ENCODE peak calls at places on chromosome 12, in ten cellular contexts. W is stimulated activated CD8-positive, alpha-beta memory T cell treated with anti-CD3 and anti-CD28 coated beads, Interleukin-4, amount 100 ng/mL, for 24 hours; Y is anterior cingulate cortex; L is upper lobe of right lung; R is neural crest cell; I is fibroblast of lung; Q is NAMALWA; K is activated CD4-positive, alpha-beta memory T cell treated with anti-CD3 and anti-CD28 coated beads, Interleukin-2, amount 10 ng/mL, durations not matched to agents 7 days and 5 days; Z is NCI-H2171 treated with DMSO at 0.1 percent for 48 hours; E is A549. G is an unnamed sample.

GRCh38 chr12:39831587-39832315 is 212.1 kb upstream of the ABCD2 start:
- DNase-seq in W (no peak), Y (no peak), L (no peak), R (no peak), I (peak), Q (no peak), K (no peak), Z (no peak), E (peak), G (no peak)

GRCh38 chr12:65155784-65156183 is 13.6 kb upstream of the LEMD3 start:
- DNase-seq in W (no peak), Y (no peak), L (no peak), R (no peak), I (no peak), Q (no peak), K (no peak), Z (no peak), E (no peak), G (no peak)

GRCh38 chr12:90940872-90941499 is 14.0 kb downstream of the CCER1 start:
- DNase-seq in W (no peak), Y (no peak), L (no peak), R (no peak), I (peak), Q (peak), K (no peak), Z (peak), E (peak), G (no peak)

GRCh38 chr12:126891789-126892188 is 1375.2 kb upstream of the TMEM132C start:
- DNase-seq in W (no peak), Y (no peak), L (no peak), R (no peak), I (no peak), Q (peak), K (no peak), Z (no peak), E (no peak), G (no peak)

GRCh38 chr12:99627459-99627858 is 20.1 kb upstream of the GARIN6 start:
- DNase-seq in W (no peak), Y (no peak), L (no peak), R (no peak), I (no peak), Q (no peak), K (no peak), Z (no peak), E (no peak), G (no peak)

GRCh38 chr12:124687695-124688301 is 120.4 kb upstream of the NCOR2 start:
- DNase-seq in W (no peak), Y (peak), L (no peak), R (no peak), I (peak), Q (no peak), K (no peak), Z (peak), E (no peak), G (no peak)

GRCh38 chr12:33605776-33606175 is 166.2 kb upstream of the SYT10 start:
- DNase-seq in W (no peak), Y (no peak), L (no peak), R (no peak), I (no peak), Q (peak), K (no peak), Z (peak), E (peak), G (no peak)

GRCh38 chr12:3885179-3886094 is 12.2 kb upstream of the PARP11 start:
- DNase-seq in W (no peak), Y (no peak), L (no peak), R (no peak), I (peak), Q (peak), K (peak), Z (peak), E (peak), G (no peak)

GRCh38 chr12:45611495-45611894 is 118.0 kb upstream of the ARID2 start:
- DNase-seq in W (no peak), Y (no peak), L (no peak), R (no peak), I (no peak), Q (no peak), K (no peak), Z (no peak), E (no peak), G (no peak)

GRCh38 chr12:57467212-57467874 is 7.8 kb downstream of the GLI1 start:
- DNase-seq in W (no peak), Y (no peak), L (no peak), R (no peak), I (no peak), Q (no peak), K (no peak), Z (no peak), E (no peak), G (no peak)

GRCh38 chr12:18998343-18999270 is 130.9 kb upstream of the PLEKHA5 start:
- DNase-seq in W (no peak), Y (no peak), L (no peak), R (no peak), I (peak), Q (no peak), K (no peak), Z (no peak), E (no peak), G (no peak)

GRCh38 chr12:120774169-120774916 is 48.7 kb downstream of the ACADS start:
- DNase-seq in W (no peak), Y (no peak), L (no peak), R (no peak), I (no peak), Q (no peak), K (no peak), Z (peak), E (no peak), G (no peak)

GRCh38 chr12:93244514-93245077 is 133.1 kb upstream of the NUDT4 start:
- DNase-seq in W (no peak), Y (no peak), L (no peak), R (no peak), I (no peak), Q (no peak), K (no peak), Z (no peak), E (no peak), G (no peak)

GRCh38 chr12:70719672-70720420 is 82.6 kb upstream of the PTPRB start:
- DNase-seq in W (peak), Y (peak), L (peak), R (peak), I (peak), Q (peak), K (no peak), Z (peak), E (no peak), G (peak)

GRCh38 chr12:11130999-11131398 is 3.4 kb downstream of the TAS2R30 start:
- DNase-seq in W (no peak), Y (no peak), L (no peak), R (no peak), I (peak), Q (no peak), K (no peak), Z (no peak), E (no peak), G (no peak)

GRCh38 chr12:26043139-26044006 is 81.5 kb downstream of the BHLHE41 start:
- DNase-seq in W (no peak), Y (no peak), L (no peak), R (no peak), I (peak), Q (no peak), K (no peak), Z (no peak), E (no peak), G (no peak)

GRCh38 chr12:71128191-71128590 is 29.6 kb downstream of the TSPAN8 start:
- DNase-seq in W (no peak), Y (no peak), L (no peak), R (no peak), I (peak), Q (no peak), K (no peak), Z (no peak), E (no peak), G (no peak)

GRCh38 chr12:123398177-123398916 is 14.4 kb downstream of the KMT5A start:
- DNase-seq in W (no peak), Y (peak), L (no peak), R (no peak), I (peak), Q (no peak), K (no peak), Z (no peak), E (no peak), G (no peak)

G was measured in sciatic nerve.